ENCODE peak calls at places on chromosomes 1 and 21, in four cellular contexts. O is SK-N-SH, T is A549, P is stomach. K is an unnamed sample.

GRCh38 chr21:39048064-39048463 is 135.2 kb downstream of the PSMG1 start:
- DNase-seq in O (peak), T (peak), P (no peak), K (no peak)

GRCh38 chr1:36503159-36503558 is 20.4 kb upstream of the CSF3R start:
- DNase-seq in O (no peak), T (no peak), P (no peak), K (no peak)

GRCh38 chr1:147083919-147084272 is 88.4 kb downstream of the PRKAB2 start:
- DNase-seq in O (peak), T (no peak), P (no peak), K (no peak)

GRCh38 chr21:39153373-39153772 is 29.9 kb downstream of the PSMG1 start:
- DNase-seq in O (peak), T (peak), P (no peak), K (no peak)

GRCh38 chr1:205700865-205701401 is 20.6 kb upstream of the SLC45A3 start:
- DNase-seq in O (no peak), T (no peak), P (no peak), K (no peak)

GRCh38 chr1:201172999-201173610 is 17.5 kb upstream of the IGFN1 start:
- DNase-seq in O (no peak), T (peak), P (no peak), K (no peak)

GRCh38 chr1:95233321-95233736 is 681 bp upstream of the RWDD3 start:
- DNase-seq in O (peak), T (peak), P (peak), K (no peak)

GRCh38 chr1:231420299-231420958 is 1.7 kb downstream of the EGLN1 start:
- DNase-seq in O (peak), T (no peak), P (no peak), K (no peak)

GRCh38 chr1:152506899-152507498 is 3.6 kb upstream of the LCE5A start:
- DNase-seq in O (no peak), T (peak), P (no peak), K (no peak)

GRCh38 chr1:184409011-184409410 is 22.2 kb downstream of the C1orf21 start:
- DNase-seq in O (no peak), T (no peak), P (no peak), K (no peak)

GRCh38 chr1:203597386-203598040 is 29.1 kb upstream of the ATP2B4 start:
- DNase-seq in O (no peak), T (no peak), P (no peak), K (no peak)

GRCh38 chr1:59025898-59026426 is 242.1 kb upstream of the JUN start:
- DNase-seq in O (no peak), T (no peak), P (no peak), K (no peak)

GRCh38 chr1:225253784-225254183 is 174.1 kb downstream of the LBR start:
- DNase-seq in O (no peak), T (no peak), P (no peak), K (no peak)

GRCh38 chr1:200028586-200029034 is 1.1 kb downstream of the NR5A2 start:
- DNase-seq in O (no peak), T (no peak), P (no peak), K (no peak)

GRCh38 chr1:56414728-56415224 is 164.6 kb downstream of the PLPP3 start:
- DNase-seq in O (no peak), T (peak), P (peak), K (no peak)

GRCh38 chr1:40634901-40635655 is 30.4 kb downstream of the RIMS3 start:
- DNase-seq in O (no peak), T (no peak), P (no peak), K (no peak)

GRCh38 chr1:60942896-60943633 is 139.3 kb upstream of the NFIA start:
- DNase-seq in O (no peak), T (no peak), P (no peak), K (no peak)

GRCh38 chr1:60947367-60947766 is 135.0 kb upstream of the NFIA start:
- DNase-seq in O (no peak), T (no peak), P (no peak), K (no peak)

GRCh38 chr1:60936943-60937342 is 145.4 kb upstream of the NFIA start:
- DNase-seq in O (no peak), T (no peak), P (no peak), K (no peak)

GRCh38 chr1:60937720-60938119 is 144.6 kb upstream of the NFIA start:
- DNase-seq in O (no peak), T (no peak), P (no peak), K (no peak)

DNA sequence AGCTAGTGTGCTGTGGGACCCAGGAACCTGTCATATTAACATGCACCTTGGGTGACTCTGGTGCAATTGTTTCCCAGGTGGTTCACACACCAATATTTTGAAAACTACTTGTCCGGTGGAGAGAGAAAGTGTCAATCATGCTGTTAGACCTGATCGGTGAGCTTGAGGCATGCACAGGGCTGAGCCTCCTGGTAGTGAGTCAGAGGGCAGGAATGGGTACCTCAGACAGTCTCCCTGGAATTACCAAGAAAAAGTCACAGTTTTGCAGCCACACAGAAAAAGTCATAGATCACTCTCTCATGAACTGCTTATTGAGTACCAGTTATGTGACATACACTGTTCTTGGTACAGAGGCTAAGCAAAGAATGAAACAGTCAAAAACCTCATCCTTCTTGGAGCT is 140.1 kb upstream of the NFIA start:
- DNase-seq in O (no peak), T (no peak), P (no peak), K (no peak)
- TF ChIP-seq EP300 in O (no peak), T (no peak), P (no peak), K (no peak)

GRCh38 chr1:21326861-21327344 is 36.6 kb upstream of the ECE1 start:
- DNase-seq in O (no peak), T (no peak), P (no peak), K (no peak)
- H3K4me3 ChIP-seq in O (no peak), T (no peak), P (no peak), K (no peak)

DNA sequence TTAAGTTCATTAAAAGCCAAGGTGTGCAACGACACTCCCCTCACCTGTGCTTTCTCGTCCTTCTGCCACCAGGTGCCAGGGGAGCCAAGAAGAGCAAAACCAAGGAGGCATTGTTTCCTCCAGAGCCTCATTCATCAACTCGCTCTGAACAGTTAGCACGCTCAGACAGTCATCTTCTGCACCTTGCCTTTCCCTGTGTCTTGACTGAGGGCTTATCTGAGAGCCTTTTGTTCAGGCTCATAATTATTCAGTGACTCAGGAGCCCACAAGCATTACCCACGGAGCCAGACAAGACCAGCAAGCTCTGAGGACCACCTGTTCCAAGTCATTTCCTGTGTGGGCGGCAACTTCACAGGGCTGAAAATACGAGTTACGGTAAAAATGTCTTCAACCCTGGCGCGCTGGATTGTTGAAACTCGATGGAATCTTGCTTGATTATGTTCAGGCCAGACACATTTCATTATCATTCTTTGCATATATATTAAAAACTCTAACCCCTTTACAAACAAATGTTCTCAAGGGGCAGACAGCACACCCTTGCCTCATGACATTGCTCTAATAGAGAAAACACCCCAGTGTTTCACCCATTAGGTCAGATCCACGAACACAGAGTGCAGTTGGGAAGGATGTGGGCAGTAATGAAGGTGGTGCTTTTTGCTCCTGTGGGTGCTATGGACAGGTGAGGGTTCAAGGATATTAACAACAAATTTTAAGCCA is 89.7 kb upstream of the RUNX1 start:
- DNase-seq in O (no peak), T (no peak), P (no peak), K (no peak)
- TF ChIP-seq CTCF in O (no peak), T (no peak), P (no peak), K (no peak)

DNA sequence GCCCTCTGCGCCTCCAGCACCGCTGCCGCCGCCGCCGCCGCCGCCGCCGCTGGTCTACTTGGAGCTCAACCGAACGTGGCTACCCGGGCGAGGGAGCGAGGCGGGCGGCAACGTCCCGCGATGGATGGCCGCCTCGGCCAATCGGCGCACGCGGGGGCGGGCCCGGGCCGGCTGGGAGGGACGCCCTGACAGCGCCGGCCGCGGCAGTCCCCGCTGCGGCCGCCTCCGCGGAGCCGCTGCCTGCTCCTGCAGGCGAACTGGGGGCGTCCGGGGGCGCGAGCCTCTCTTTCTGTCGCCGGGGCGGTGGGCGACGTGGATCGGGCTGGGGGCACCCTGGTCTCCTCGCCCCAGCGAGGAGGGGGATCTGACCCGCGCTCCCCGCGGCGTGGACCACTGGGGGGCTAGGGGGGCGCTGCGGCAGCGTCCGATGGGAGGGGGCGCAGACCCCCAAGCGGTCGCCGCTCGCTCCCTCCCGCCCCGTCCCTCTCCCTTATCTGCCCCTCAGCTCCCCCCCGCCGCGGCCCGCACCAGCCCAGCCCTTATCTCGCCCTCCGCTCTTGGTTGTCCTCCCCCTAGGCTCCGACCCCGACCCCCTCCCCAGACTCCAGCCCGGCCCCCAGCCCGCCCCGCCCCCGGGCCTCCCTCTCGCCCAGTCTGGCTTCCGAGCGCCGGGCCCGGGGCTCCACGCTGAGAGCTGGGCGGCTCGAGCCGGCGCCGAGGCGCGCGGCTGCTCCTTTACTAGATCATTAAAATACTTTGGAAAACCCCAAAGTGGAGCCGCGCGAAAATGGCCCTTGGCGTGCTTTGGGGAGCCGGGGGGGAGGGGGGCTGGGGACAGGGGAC is at the start of gene SSBP3:
- DNase-seq in O (peak), T (peak), P (peak), K (peak)
- TF ChIP-seq EP300 in O (no peak), T (no peak), P (no peak), K (no peak)

GRCh38 chr1:57422271-57423134 is 1.4 kb downstream of the DAB1 start:
- DNase-seq in O (peak), T (no peak), P (no peak), K (no peak)
- H3K4me3 ChIP-seq in O (peak), T (no peak), P (peak), K (peak)

GRCh38 chr1:90593312-90593711 is 123.8 kb downstream of the BARHL2 start:
- DNase-seq in O (no peak), T (no peak), P (no peak), K (no peak)

GRCh38 chr1:90591355-90591969 is 125.6 kb downstream of the BARHL2 start:
- DNase-seq in O (no peak), T (no peak), P (no peak), K (no peak)

DNA sequence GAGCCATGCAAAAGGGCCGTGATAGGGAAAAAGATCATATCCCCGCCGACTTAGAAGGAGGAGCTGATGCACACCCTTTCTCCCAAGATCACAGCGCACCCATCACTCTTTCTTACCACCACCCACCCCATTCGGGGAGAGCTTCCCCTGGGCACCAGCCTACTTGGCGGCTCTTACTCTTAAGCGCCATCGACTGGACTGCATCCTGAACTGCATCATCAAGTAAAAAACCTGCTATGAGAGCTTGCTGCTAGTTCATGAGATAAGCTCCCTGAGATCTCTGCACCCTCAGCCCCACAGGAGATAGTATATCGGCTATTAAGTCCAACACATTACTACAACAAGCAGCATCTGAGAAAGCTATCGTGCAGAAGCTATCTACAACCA is 125.1 kb downstream of the BARHL2 start:
- DNase-seq in O (no peak), T (no peak), P (no peak), K (no peak)
- TF ChIP-seq CTCF in O (no peak), T (no peak), P (no peak), K (no peak)

DNA sequence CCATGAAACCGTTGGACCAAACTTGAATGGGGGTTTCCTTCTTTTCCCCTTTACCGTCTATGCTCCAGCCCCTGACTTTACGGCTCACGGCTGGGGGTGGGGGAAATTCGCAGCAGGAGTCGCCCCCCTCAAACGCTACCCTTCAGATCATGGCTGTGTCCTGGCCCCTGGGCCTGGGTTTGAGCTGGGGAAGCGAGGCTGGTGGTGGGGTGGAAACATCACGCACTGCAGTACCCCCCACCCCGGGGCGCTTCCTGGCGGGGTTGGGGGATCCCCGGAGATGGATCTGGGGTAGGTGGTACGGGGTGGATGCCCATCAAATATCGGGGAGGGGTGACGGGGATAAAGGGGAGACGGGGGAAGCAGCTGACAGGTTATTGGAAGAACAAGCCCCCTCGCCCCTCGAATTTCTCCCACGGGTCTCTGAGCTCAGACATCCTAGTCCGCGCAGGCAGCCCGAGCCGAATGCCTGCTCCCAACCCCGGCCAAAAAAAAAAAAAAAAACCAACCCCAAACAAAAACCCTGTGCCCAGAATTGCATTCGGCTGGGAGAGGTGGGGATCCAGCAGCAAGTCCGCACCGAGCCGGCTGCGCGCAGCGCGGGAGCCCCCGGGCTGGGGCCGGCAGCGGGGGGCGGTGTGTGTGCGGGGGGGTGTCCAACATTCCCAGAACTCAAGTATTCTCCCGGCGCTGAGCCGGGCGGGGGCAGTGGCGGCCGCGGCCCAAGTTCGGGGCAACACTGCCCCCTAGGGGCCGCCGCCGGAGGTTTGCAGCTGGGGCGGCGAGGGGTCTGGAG is 59.0 kb upstream of the ACOT11 start:
- DNase-seq in O (peak), T (peak), P (peak), K (peak)
- TF ChIP-seq EP300 in O (no peak), T (no peak), P (no peak), K (peak)

DNA sequence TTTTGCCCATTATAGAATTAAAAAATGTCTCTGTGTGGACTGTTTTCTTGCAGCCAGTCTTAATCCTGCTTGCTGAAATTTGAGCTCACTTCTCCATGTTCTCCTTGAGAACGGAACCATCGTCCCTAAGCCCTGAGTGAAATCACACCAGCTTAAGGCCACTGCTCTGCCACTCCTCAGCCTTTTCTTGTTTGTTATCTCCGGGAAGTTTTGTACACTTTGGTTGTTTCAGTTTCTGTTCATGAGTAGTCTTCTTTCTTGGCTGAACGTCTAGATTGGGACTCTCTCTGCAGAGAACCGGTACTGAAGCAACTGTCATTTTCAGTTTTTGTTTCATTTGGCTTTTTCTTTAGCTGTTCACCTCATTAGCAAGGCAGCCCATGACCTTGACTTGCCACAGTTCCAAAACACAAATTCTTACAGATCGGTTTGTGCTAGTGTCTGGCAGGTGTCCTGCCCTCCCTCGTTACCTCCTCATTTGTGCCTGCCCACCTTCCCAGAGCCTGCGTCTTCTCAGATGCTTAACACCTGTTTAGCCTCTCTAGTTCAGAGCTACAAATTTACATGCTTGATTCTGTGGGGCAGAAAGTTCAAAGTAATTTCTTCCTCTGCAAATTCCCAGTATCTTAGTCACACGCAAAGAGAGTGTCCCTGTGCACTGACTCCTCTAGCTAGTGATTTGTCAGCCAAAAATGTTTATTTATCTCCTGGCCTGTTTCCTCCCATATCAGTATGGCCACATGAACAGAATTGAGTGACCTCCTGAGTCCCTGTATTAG is 12.4 kb downstream of the PSEN2 start:
- DNase-seq in O (no peak), T (no peak), P (no peak), K (no peak)
- H3K4me3 ChIP-seq in O (no peak), T (no peak), P (peak), K (no peak)

DNA sequence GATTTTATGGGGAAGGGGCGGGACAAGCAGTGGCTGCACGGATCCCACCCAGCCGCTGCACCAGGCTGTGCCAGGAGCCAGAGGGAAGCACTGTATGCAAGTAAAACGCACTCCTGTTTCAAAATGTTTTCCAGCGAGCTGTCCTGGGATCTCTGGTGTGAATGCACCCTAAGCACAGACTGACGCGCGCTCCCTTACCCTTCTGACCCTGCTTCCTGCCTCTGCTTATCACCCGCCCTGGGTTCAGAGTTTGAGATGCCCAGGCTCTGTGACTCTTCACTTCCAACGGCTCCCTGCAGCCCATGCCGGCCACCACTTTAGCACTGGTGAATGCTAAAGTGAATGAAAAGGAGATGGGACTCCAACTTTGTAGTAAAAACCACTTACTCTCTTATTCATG is 131.2 kb downstream of the RHOU start:
- DNase-seq in O (peak), T (peak), P (no peak), K (no peak)
- TF ChIP-seq CTCF in O (no peak), T (no peak), P (no peak), K (no peak)

DNA sequence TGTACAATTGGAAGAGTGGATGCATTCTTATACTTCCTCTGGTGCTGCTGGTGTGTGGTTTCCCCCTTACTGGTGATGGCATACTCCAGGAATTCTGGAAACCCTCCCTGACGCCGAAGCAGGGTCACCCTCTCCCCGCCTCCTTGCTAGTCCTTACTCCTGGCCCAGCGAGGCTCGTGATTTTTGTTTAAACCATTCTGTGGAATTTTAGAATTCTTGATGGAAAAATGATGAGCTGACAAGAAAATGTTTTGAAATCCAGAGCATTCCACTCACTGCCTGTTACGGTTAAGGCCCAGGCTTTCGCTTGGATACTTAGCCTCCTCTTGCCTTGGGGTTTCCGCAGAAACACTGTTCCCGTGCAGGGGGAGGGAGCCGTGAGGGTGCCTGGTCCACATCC is 41.1 kb downstream of the IL6R start:
- DNase-seq in O (no peak), T (no peak), P (no peak), K (peak)
- TF ChIP-seq EP300 in O (no peak), T (no peak), P (no peak), K (peak)

K was measured in tibial nerve.